ENCODE peak calls at places on chromosome 12, in nine cellular contexts. One of them, this sample, is unnamed.

GRCh38 chr12:56529656-56530055 is 8.0 kb downstream of the RBMS2 start:
- DNase-seq in HCEC 1CT: peak
- DNase-seq in ovary: no peak
- DNase-seq in KG1: no peak
- DNase-seq in GM20000: no peak
- DNase-seq in amniotic stem cell: no peak
- DNase-seq in lower lobe of right lung: no peak
- DNase-seq in GM03348: no peak
- DNase-seq in stromal cell of bone marrow: no peak
- DNase-seq in this sample: no peak

GRCh38 chr12:65829716-65830115 is 5.4 kb downstream of the HMGA2 start:
- DNase-seq in stromal cell of bone marrow: no peak
- DNase-seq in HCEC 1CT: no peak
- DNase-seq in KG1: no peak
- DNase-seq in lower lobe of right lung: no peak
- DNase-seq in GM20000: no peak
- DNase-seq in GM03348: no peak
- DNase-seq in ovary: no peak
- DNase-seq in amniotic stem cell: no peak
- DNase-seq in this sample: no peak

GRCh38 chr12:12008931-12009611 is 61.7 kb upstream of the BCL2L14 start:
- DNase-seq in HCEC 1CT: no peak
- DNase-seq in ovary: no peak
- DNase-seq in KG1: peak
- DNase-seq in GM20000: no peak
- DNase-seq in lower lobe of right lung: no peak
- DNase-seq in stromal cell of bone marrow: no peak
- DNase-seq in amniotic stem cell: peak
- DNase-seq in GM03348: peak
- DNase-seq in this sample: no peak

GRCh38 chr12:2580821-2581220 is 213.9 kb upstream of the FKBP4 start:
- DNase-seq in lower lobe of right lung: no peak
- DNase-seq in amniotic stem cell: no peak
- DNase-seq in GM03348: no peak
- DNase-seq in ovary: no peak
- DNase-seq in KG1: no peak
- DNase-seq in stromal cell of bone marrow: peak
- DNase-seq in HCEC 1CT: peak
- DNase-seq in GM20000: no peak
- DNase-seq in this sample: no peak

GRCh38 chr12:22180699-22181098 is 134.7 kb downstream of the CMAS start:
- DNase-seq in amniotic stem cell: no peak
- DNase-seq in lower lobe of right lung: no peak
- DNase-seq in HCEC 1CT: no peak
- DNase-seq in KG1: no peak
- DNase-seq in GM03348: no peak
- DNase-seq in GM20000: no peak
- DNase-seq in stromal cell of bone marrow: no peak
- DNase-seq in ovary: no peak
- DNase-seq in this sample: no peak

GRCh38 chr12:106066726-106067325 is 71.9 kb downstream of the NUAK1 start:
- DNase-seq in stromal cell of bone marrow: no peak
- DNase-seq in KG1: no peak
- DNase-seq in lower lobe of right lung: no peak
- DNase-seq in amniotic stem cell: no peak
- DNase-seq in GM20000: no peak
- DNase-seq in GM03348: no peak
- DNase-seq in HCEC 1CT: no peak
- DNase-seq in ovary: no peak
- DNase-seq in this sample: no peak

GRCh38 chr12:66129934-66130266 is 650 bp downstream of the LLPH start:
- DNase-seq in stromal cell of bone marrow: no peak
- DNase-seq in lower lobe of right lung: no peak
- DNase-seq in KG1: no peak
- DNase-seq in HCEC 1CT: no peak
- DNase-seq in GM03348: peak
- DNase-seq in ovary: no peak
- DNase-seq in GM20000: no peak
- DNase-seq in amniotic stem cell: no peak
- DNase-seq in this sample: no peak

GRCh38 chr12:32566663-32567634 is 112.2 kb upstream of the DNM1L start:
- DNase-seq in ovary: no peak
- DNase-seq in amniotic stem cell: no peak
- DNase-seq in GM20000: no peak
- DNase-seq in lower lobe of right lung: no peak
- DNase-seq in KG1: no peak
- DNase-seq in GM03348: no peak
- DNase-seq in stromal cell of bone marrow: no peak
- DNase-seq in HCEC 1CT: no peak
- DNase-seq in this sample: no peak

GRCh38 chr12:117032593-117033381 is 66.4 kb downstream of the TESC start:
- DNase-seq in amniotic stem cell: no peak
- DNase-seq in GM20000: no peak
- DNase-seq in stromal cell of bone marrow: no peak
- DNase-seq in HCEC 1CT: no peak
- DNase-seq in lower lobe of right lung: no peak
- DNase-seq in ovary: peak
- DNase-seq in GM03348: peak
- DNase-seq in KG1: no peak
- DNase-seq in this sample: no peak

GRCh38 chr12:6330192-6330591 is 11.7 kb downstream of the TNFRSF1A start:
- DNase-seq in ovary: no peak
- DNase-seq in KG1: no peak
- DNase-seq in GM03348: no peak
- DNase-seq in HCEC 1CT: no peak
- DNase-seq in GM20000: peak
- DNase-seq in lower lobe of right lung: no peak
- DNase-seq in stromal cell of bone marrow: no peak
- DNase-seq in amniotic stem cell: no peak
- DNase-seq in this sample: no peak

GRCh38 chr12:14243941-14244340 is 121.5 kb upstream of the ATF7IP start:
- DNase-seq in amniotic stem cell: no peak
- DNase-seq in lower lobe of right lung: no peak
- DNase-seq in HCEC 1CT: no peak
- DNase-seq in GM03348: no peak
- DNase-seq in stromal cell of bone marrow: no peak
- DNase-seq in ovary: no peak
- DNase-seq in KG1: no peak
- DNase-seq in GM20000: no peak
- DNase-seq in this sample: peak

GRCh38 chr12:109393437-109394345 is 46.0 kb downstream of the MYO1H start:
- DNase-seq in GM20000: peak
- DNase-seq in GM03348: peak
- DNase-seq in KG1: peak
- DNase-seq in HCEC 1CT: peak
- DNase-seq in lower lobe of right lung: no peak
- DNase-seq in ovary: no peak
- DNase-seq in amniotic stem cell: peak
- DNase-seq in stromal cell of bone marrow: peak
- DNase-seq in this sample: peak

GRCh38 chr12:18123707-18124106 is 33.7 kb upstream of the RERGL start:
- DNase-seq in ovary: no peak
- DNase-seq in GM20000: no peak
- DNase-seq in amniotic stem cell: no peak
- DNase-seq in stromal cell of bone marrow: no peak
- DNase-seq in GM03348: no peak
- DNase-seq in KG1: no peak
- DNase-seq in HCEC 1CT: no peak
- DNase-seq in lower lobe of right lung: no peak
- DNase-seq in this sample: no peak

GRCh38 chr12:20369164-20370000 is 1.0 kb downstream of the PDE3A start:
- DNase-seq in lower lobe of right lung: peak
- DNase-seq in amniotic stem cell: peak
- DNase-seq in KG1: no peak
- DNase-seq in ovary: peak
- DNase-seq in GM03348: peak
- DNase-seq in stromal cell of bone marrow: peak
- DNase-seq in GM20000: no peak
- DNase-seq in HCEC 1CT: peak
- DNase-seq in this sample: no peak

GRCh38 chr12:131947482-131948027 is 2.2 kb upstream of the EP400 start:
- DNase-seq in ovary: peak
- DNase-seq in amniotic stem cell: no peak
- DNase-seq in stromal cell of bone marrow: no peak
- DNase-seq in lower lobe of right lung: no peak
- DNase-seq in GM03348: no peak
- DNase-seq in KG1: no peak
- DNase-seq in GM20000: no peak
- DNase-seq in HCEC 1CT: no peak
- DNase-seq in this sample: no peak

GRCh38 chr12:109592195-109592904 is 18.8 kb downstream of the MVK start:
- DNase-seq in GM20000: no peak
- DNase-seq in KG1: no peak
- DNase-seq in amniotic stem cell: no peak
- DNase-seq in stromal cell of bone marrow: no peak
- DNase-seq in GM03348: no peak
- DNase-seq in lower lobe of right lung: no peak
- DNase-seq in ovary: no peak
- DNase-seq in HCEC 1CT: no peak
- DNase-seq in this sample: no peak

GRCh38 chr12:104669057-104669770 is 212.5 kb downstream of the CHST11 start:
- DNase-seq in GM20000: no peak
- DNase-seq in HCEC 1CT: no peak
- DNase-seq in stromal cell of bone marrow: no peak
- DNase-seq in ovary: peak
- DNase-seq in GM03348: no peak
- DNase-seq in lower lobe of right lung: peak
- DNase-seq in KG1: no peak
- DNase-seq in amniotic stem cell: no peak
- DNase-seq in this sample: no peak

GRCh38 chr12:1796515-1797010 is 23.8 kb upstream of the LRTM2 start:
- DNase-seq in stromal cell of bone marrow: no peak
- DNase-seq in lower lobe of right lung: peak
- DNase-seq in HCEC 1CT: no peak
- DNase-seq in amniotic stem cell: no peak
- DNase-seq in GM20000: peak
- DNase-seq in KG1: no peak
- DNase-seq in GM03348: peak
- DNase-seq in ovary: peak
- DNase-seq in this sample: no peak

GRCh38 chr12:74229671-74230070 is 308.0 kb upstream of the ATXN7L3B start:
- DNase-seq in GM20000: no peak
- DNase-seq in ovary: no peak
- DNase-seq in HCEC 1CT: no peak
- DNase-seq in KG1: no peak
- DNase-seq in lower lobe of right lung: no peak
- DNase-seq in GM03348: no peak
- DNase-seq in amniotic stem cell: no peak
- DNase-seq in stromal cell of bone marrow: no peak
- DNase-seq in this sample: no peak

GRCh38 chr12:94621662-94622359 is 28.5 kb downstream of the TMCC3 start:
- DNase-seq in stromal cell of bone marrow: peak
- DNase-seq in lower lobe of right lung: no peak
- DNase-seq in HCEC 1CT: peak
- DNase-seq in KG1: no peak
- DNase-seq in amniotic stem cell: no peak
- DNase-seq in GM20000: peak
- DNase-seq in ovary: no peak
- DNase-seq in GM03348: no peak
- DNase-seq in this sample: no peak

GRCh38 chr12:101051901-101052550 is 158.0 kb downstream of the SLC5A8 start:
- DNase-seq in GM20000: no peak
- DNase-seq in amniotic stem cell: peak
- DNase-seq in HCEC 1CT: peak
- DNase-seq in KG1: no peak
- DNase-seq in ovary: peak
- DNase-seq in lower lobe of right lung: no peak
- DNase-seq in stromal cell of bone marrow: peak
- DNase-seq in GM03348: peak
- DNase-seq in this sample: no peak

GRCh38 chr12:386651-387050 is 2.5 kb downstream of the KDM5A start:
- DNase-seq in ovary: no peak
- DNase-seq in GM03348: peak
- DNase-seq in amniotic stem cell: no peak
- DNase-seq in lower lobe of right lung: no peak
- DNase-seq in GM20000: no peak
- DNase-seq in KG1: no peak
- DNase-seq in HCEC 1CT: no peak
- DNase-seq in stromal cell of bone marrow: no peak
- DNase-seq in this sample: no peak

GRCh38 chr12:60602601-60603000 is 1006.8 kb downstream of the SLC16A7 start:
- DNase-seq in stromal cell of bone marrow: no peak
- DNase-seq in amniotic stem cell: no peak
- DNase-seq in lower lobe of right lung: no peak
- DNase-seq in ovary: no peak
- DNase-seq in GM03348: no peak
- DNase-seq in KG1: no peak
- DNase-seq in GM20000: no peak
- DNase-seq in HCEC 1CT: no peak
- DNase-seq in this sample: no peak

GRCh38 chr12:6333566-6333965 is 8.3 kb downstream of the TNFRSF1A start:
- DNase-seq in KG1: no peak
- DNase-seq in stromal cell of bone marrow: no peak
- DNase-seq in lower lobe of right lung: no peak
- DNase-seq in amniotic stem cell: peak
- DNase-seq in HCEC 1CT: peak
- DNase-seq in GM03348: peak
- DNase-seq in ovary: no peak
- DNase-seq in GM20000: no peak
- DNase-seq in this sample: no peak

GRCh38 chr12:94134226-94134795 is 14.1 kb upstream of the PLXNC1 start:
- DNase-seq in amniotic stem cell: peak
- DNase-seq in KG1: peak
- DNase-seq in GM20000: peak
- DNase-seq in stromal cell of bone marrow: peak
- DNase-seq in GM03348: peak
- DNase-seq in lower lobe of right lung: no peak
- DNase-seq in HCEC 1CT: peak
- DNase-seq in ovary: no peak
- DNase-seq in this sample: peak

GRCh38 chr12:42482086-42482819 is 107.3 kb downstream of the PRICKLE1 start:
- DNase-seq in stromal cell of bone marrow: peak
- DNase-seq in ovary: peak
- DNase-seq in lower lobe of right lung: peak
- DNase-seq in GM20000: no peak
- DNase-seq in HCEC 1CT: no peak
- DNase-seq in GM03348: no peak
- DNase-seq in amniotic stem cell: no peak
- DNase-seq in KG1: no peak
- DNase-seq in this sample: peak

GRCh38 chr12:44015333-44015941 is 179.6 kb downstream of the TMEM117 start:
- DNase-seq in HCEC 1CT: peak
- DNase-seq in stromal cell of bone marrow: peak
- DNase-seq in KG1: peak
- DNase-seq in GM20000: peak
- DNase-seq in ovary: no peak
- DNase-seq in amniotic stem cell: peak
- DNase-seq in GM03348: peak
- DNase-seq in lower lobe of right lung: no peak
- DNase-seq in this sample: peak

GRCh38 chr12:75315518-75315917 is 14.6 kb downstream of the CAPS2 start:
- DNase-seq in amniotic stem cell: peak
- DNase-seq in ovary: no peak
- DNase-seq in lower lobe of right lung: no peak
- DNase-seq in KG1: no peak
- DNase-seq in GM20000: no peak
- DNase-seq in GM03348: peak
- DNase-seq in stromal cell of bone marrow: no peak
- DNase-seq in HCEC 1CT: peak
- DNase-seq in this sample: no peak

GRCh38 chr12:67280572-67280971 is 11.4 kb downstream of the CAND1 start:
- DNase-seq in stromal cell of bone marrow: no peak
- DNase-seq in KG1: no peak
- DNase-seq in amniotic stem cell: no peak
- DNase-seq in ovary: no peak
- DNase-seq in HCEC 1CT: no peak
- DNase-seq in GM03348: no peak
- DNase-seq in lower lobe of right lung: no peak
- DNase-seq in GM20000: no peak
- DNase-seq in this sample: no peak

GRCh38 chr12:24608637-24609285 is 340.1 kb downstream of the BCAT1 start:
- DNase-seq in amniotic stem cell: no peak
- DNase-seq in GM03348: no peak
- DNase-seq in KG1: no peak
- DNase-seq in ovary: no peak
- DNase-seq in lower lobe of right lung: no peak
- DNase-seq in GM20000: no peak
- DNase-seq in stromal cell of bone marrow: no peak
- DNase-seq in HCEC 1CT: peak
- DNase-seq in this sample: no peak

GRCh38 chr12:27595231-27595642 is 71.2 kb downstream of the PPFIBP1 start:
- DNase-seq in GM20000: no peak
- DNase-seq in GM03348: peak
- DNase-seq in stromal cell of bone marrow: peak
- DNase-seq in HCEC 1CT: peak
- DNase-seq in lower lobe of right lung: no peak
- DNase-seq in amniotic stem cell: peak
- DNase-seq in KG1: no peak
- DNase-seq in ovary: peak
- DNase-seq in this sample: no peak